ENCODE peak calls at places on chromosomes 4 and X, in six cellular contexts. P, C, B, O, V and X are unnamed samples.
A peak's percentile ranks its signal among the peaks of the same experiment; 100 is the strongest.

GRCh38 chrX:36978886-36979285 is 29.3 kb upstream of the FAM47C start:
- DNase-seq in C (no peak), V (peak; percentile 58), O (peak; percentile 3), B (no peak), P (no peak), X (no peak)

GRCh38 chr4:76624271-76624681 is 189.2 kb downstream of the SHROOM3 start:
- DNase-seq in V (peak; percentile 91), B (no peak), O (peak; percentile 92), P (peak; percentile 37), C (no peak), X (peak; percentile 75)

GRCh38 chr4:112112590-112113170 is 32.6 kb upstream of the FAM241A start:
- DNase-seq in C (no peak), O (no peak), B (no peak), P (no peak), V (no peak), X (no peak)

GRCh38 chr4:82776925-82777542 is 21.6 kb downstream of the SCD5 start:
- DNase-seq in B (no peak), O (peak; percentile 39), V (peak; percentile 80), P (no peak), C (no peak), X (no peak)

GRCh38 chr4:70863099-70863790 is 23.6 kb upstream of the GRSF1 start:
- DNase-seq in B (no peak), C (no peak), O (no peak), V (no peak), P (no peak), X (no peak)

GRCh38 chr4:1686440-1687036 is 2.4 kb upstream of the FAM53A start:
- DNase-seq in P (no peak), O (no peak), C (no peak), V (no peak), B (no peak), X (no peak)

GRCh38 chr4:64756016-64756415 is 346.8 kb upstream of the TECRL start:
- DNase-seq in C (no peak), B (no peak), P (no peak), V (peak; percentile 42), O (peak; percentile 1), X (no peak)

GRCh38 chr4:23945521-23946017 is 55.7 kb upstream of the PPARGC1A start:
- DNase-seq in B (no peak), V (peak; percentile 25), P (no peak), C (peak; percentile 16), O (peak; percentile 79), X (peak; percentile 55)

GRCh38 chr4:141329174-141329569 is 108.5 kb downstream of the ZNF330 start:
- DNase-seq in V (peak; percentile 94), B (no peak), P (no peak), O (peak; percentile 54), C (no peak), X (no peak)

GRCh38 chrX:47321386-47321785 is 49.0 kb upstream of the ZNF157 start:
- DNase-seq in V (peak; percentile 43), C (peak; percentile 13), P (peak; percentile 52), B (peak; percentile 69), O (peak; percentile 81), X (no peak)

GRCh38 chrX:132837126-132837525 is 121.3 kb downstream of the HS6ST2 start:
- DNase-seq in O (peak; percentile 72), P (no peak), C (no peak), V (no peak), B (no peak), X (no peak)

GRCh38 chr4:26819478-26819877 is 41.2 kb upstream of the STIM2 start:
- DNase-seq in P (no peak), V (no peak), C (no peak), O (no peak), B (no peak), X (no peak)

GRCh38 chr4:8774071-8774470 is 97.6 kb downstream of the HMX1 start:
- DNase-seq in P (no peak), V (no peak), C (no peak), O (no peak), B (peak; percentile 29), X (no peak)

GRCh38 chr4:8777320-8778196 is 94.1 kb downstream of the HMX1 start:
- DNase-seq in O (no peak), V (no peak), C (no peak), P (no peak), B (peak; percentile 58), X (peak; percentile 84)

GRCh38 chr4:8776366-8776765 is 95.3 kb downstream of the HMX1 start:
- DNase-seq in V (no peak), P (no peak), C (no peak), B (peak; percentile 54), O (no peak), X (no peak)

GRCh38 chr4:8775121-8775520 is 96.5 kb downstream of the HMX1 start:
- DNase-seq in B (peak; percentile 28), O (no peak), P (no peak), V (no peak), C (no peak), X (no peak)

GRCh38 chr4:8775751-8776355 is 95.8 kb downstream of the HMX1 start:
- DNase-seq in V (no peak), B (peak; percentile 68), P (no peak), C (no peak), O (no peak), X (no peak)
- H3K36me3 ChIP-seq in V (no peaks in the 10 kb centered on the region), B (no peaks in the 10 kb centered on the region), P (no peaks in the 10 kb centered on the region), C (no peaks in the 10 kb centered on the region), O (no peaks in the 10 kb centered on the region), X (no peaks in the 10 kb centered on the region)

GRCh38 chr4:165325732-165326512 is 1.5 kb upstream of the MSMO1 start:
- DNase-seq in B (no peak), O (peak; percentile 88), V (peak; percentile 56), P (no peak), C (no peak), X (peak; percentile 68)
- H3K4me3 ChIP-seq in B (peak overlapping the region; percentile 84), O (peak overlapping the region; percentile 67), V (peak overlapping the region; percentile 92), P (no peak overlapping the region), C (no peak overlapping the region), X (peak overlapping the region; percentile 73)

GRCh38 chr4:39452153-39452859 is 6.4 kb downstream of the RPL9 start:
- DNase-seq in V (no peak), P (no peak), O (no peak), C (no peak), B (no peak), X (no peak)

GRCh38 chr4:39452860-39453587 is 5.7 kb downstream of the RPL9 start:
- DNase-seq in V (no peak), O (no peak), C (no peak), P (no peak), B (no peak), X (no peak)

GRCh38 chr4:39450618-39451017 is 8.1 kb downstream of the RPL9 start:
- DNase-seq in P (no peak), B (no peak), O (no peak), V (no peak), C (no peak), X (no peak)

GRCh38 chr4:39453738-39454137 is 5.0 kb downstream of the RPL9 start:
- DNase-seq in O (no peak), P (no peak), V (no peak), B (no peak), C (no peak), X (no peak)

DNA sequence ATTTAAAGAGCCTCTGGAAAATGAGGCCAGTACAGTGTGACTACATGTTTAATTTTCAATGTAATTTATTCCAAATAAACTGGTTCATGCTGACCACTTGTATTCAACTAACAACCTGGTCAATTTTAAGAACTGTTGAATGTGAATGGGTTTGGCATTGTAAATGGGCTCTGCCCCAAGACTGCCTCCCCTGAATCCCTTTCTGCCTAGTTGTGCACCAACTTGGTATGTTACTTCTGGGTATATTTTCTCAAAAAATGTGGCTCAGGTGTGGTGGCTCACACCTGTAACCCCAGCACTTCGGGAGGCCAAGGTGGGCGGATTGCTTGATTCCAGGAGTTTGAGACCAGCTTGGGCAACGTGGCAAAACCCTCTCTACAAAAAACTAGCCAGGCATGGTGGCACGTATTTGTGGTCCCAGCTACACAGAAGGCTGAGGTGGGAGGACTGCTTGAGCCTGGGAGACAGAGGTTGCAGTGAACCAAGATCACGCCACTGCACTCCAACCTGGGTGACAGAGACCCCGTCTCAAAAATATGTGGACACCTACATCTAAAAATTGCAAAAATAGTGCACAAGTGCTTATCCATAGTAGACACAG is 7.2 kb downstream of the RPL9 start:
- DNase-seq in P (no peak), C (no peak), O (no peak), B (no peak), V (no peak), X (no peak)
- H3K36me3 ChIP-seq in P (peaks cover 43% of the 10 kb centered on the region), C (no peaks in the 10 kb centered on the region), O (peaks cover 50% of the 10 kb centered on the region), B (peaks cover 9% of the 10 kb centered on the region), V (peaks cover 75% of the 10 kb centered on the region), X (peaks cover 53% of the 10 kb centered on the region)

GRCh38 chr4:170088686-170089085 is 1.1 kb downstream of the AADAT start:
- DNase-seq in C (no peak), P (no peak), O (no peak), B (no peak), V (no peak), X (no peak)
- H3K4me3 ChIP-seq in C (peak overlapping the region; percentile 59), P (no peak overlapping the region), O (peak overlapping the region; percentile 50), B (no peak overlapping the region), V (peak overlapping the region; percentile 87), X (peak overlapping the region; percentile 64)